ENCODE peak calls at places on chromosomes 4 and X, in five cellular contexts. Y is psoas muscle, S is GM12865, V is epithelial cell of proximal tubule, C is upper lobe of right lung. I is an unnamed sample.

GRCh38 chrX:136600059-136600458 is 47.9 kb upstream of the CD40LG start:
- DNase-seq in V (no peak), Y (no peak), C (no peak), S (no peak), I (no peak)

GRCh38 chrX:44432641-44433040 is 89.2 kb upstream of the EFHC2 start:
- DNase-seq in C (no peak), V (no peak), Y (no peak), S (peak), I (no peak)

GRCh38 chr4:100913685-100914084 is 395.9 kb upstream of the EMCN start:
- DNase-seq in S (no peak), V (no peak), C (no peak), Y (no peak), I (no peak)

GRCh38 chrX:12297353-12297752 is 159.1 kb downstream of the FRMPD4 start:
- DNase-seq in C (no peak), Y (no peak), S (no peak), V (no peak), I (no peak)

GRCh38 chr4:27270435-27270834 is 409.8 kb downstream of the STIM2 start:
- DNase-seq in S (no peak), Y (no peak), C (no peak), V (no peak), I (no peak)

GRCh38 chrX:101744085-101744484 is 84.4 kb upstream of the ARMCX2 start:
- DNase-seq in Y (no peak), S (no peak), C (no peak), V (no peak), I (no peak)

GRCh38 chr4:181372014-181372413 is 871.2 kb upstream of the TENM3 start:
- DNase-seq in C (no peak), Y (no peak), V (no peak), S (no peak), I (no peak)

GRCh38 chr4:85995361-85995760 is 364.5 kb downstream of the MAPK10 start:
- DNase-seq in Y (no peak), C (no peak), S (no peak), V (no peak), I (no peak)

GRCh38 chr4:174105202-174105601 is 178.3 kb downstream of the FBXO8 start:
- DNase-seq in Y (no peak), S (no peak), V (no peak), C (no peak), I (no peak)

GRCh38 chr4:54085284-54085683 is 14.7 kb upstream of the GSX2 start:
- DNase-seq in S (no peak), V (peak), Y (peak), C (no peak), I (no peak)

GRCh38 chr4:182647901-182648300 is 269.3 kb downstream of the DCTD start:
- DNase-seq in V (no peak), S (no peak), Y (no peak), C (no peak), I (no peak)

GRCh38 chr4:182645511-182645910 is 271.7 kb downstream of the DCTD start:
- DNase-seq in S (no peak), V (no peak), C (no peak), Y (no peak), I (no peak)

GRCh38 chr4:182643801-182644311 is 273.3 kb downstream of the DCTD start:
- DNase-seq in Y (no peak), C (no peak), V (peak), S (no peak), I (no peak)

GRCh38 chr4:182644326-182645050 is 272.7 kb downstream of the DCTD start:
- DNase-seq in V (no peak), S (no peak), C (no peak), Y (no peak), I (no peak)

GRCh38 chr4:182642831-182643230 is 274.4 kb downstream of the DCTD start:
- DNase-seq in C (no peak), V (no peak), S (peak), Y (no peak), I (no peak)
- TF ChIP-seq CTCF in C (no peak), V (peak), S (peak), Y (no peak), I (no peak)

DNA sequence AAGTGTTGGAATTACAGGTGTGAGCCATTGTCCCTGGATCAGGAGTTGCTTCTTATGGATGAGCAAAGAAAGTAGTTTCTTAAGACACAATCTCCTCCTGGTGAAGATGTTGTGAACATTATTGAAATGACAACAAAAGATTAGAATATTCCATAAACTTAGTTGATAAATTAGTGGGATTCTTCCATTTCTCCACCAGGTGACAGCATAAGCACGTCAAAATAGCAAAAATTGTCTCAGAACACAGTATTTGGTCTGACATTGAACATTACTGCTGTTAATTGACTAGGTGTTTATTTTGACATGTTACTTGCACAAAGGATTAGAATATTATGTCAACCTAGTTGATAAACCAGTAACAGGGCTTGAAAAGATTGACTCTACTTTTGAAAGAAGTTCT is 21.6 kb downstream of the CLDN34 start:
- DNase-seq in V (no peak), C (no peak), S (peak), Y (no peak), I (no peak)
- TF ChIP-seq CTCF in V (peak), C (peak), S (peak), Y (peak), I (peak)

GRCh38 chr4:2662598-2662997 is 93.5 kb downstream of the TNIP2 start:
- DNase-seq in Y (no peak), V (peak), S (no peak), C (no peak), I (no peak)
- TF ChIP-seq CTCF in Y (no peak), V (no peak), S (no peak), C (no peak), I (no peak)

DNA sequence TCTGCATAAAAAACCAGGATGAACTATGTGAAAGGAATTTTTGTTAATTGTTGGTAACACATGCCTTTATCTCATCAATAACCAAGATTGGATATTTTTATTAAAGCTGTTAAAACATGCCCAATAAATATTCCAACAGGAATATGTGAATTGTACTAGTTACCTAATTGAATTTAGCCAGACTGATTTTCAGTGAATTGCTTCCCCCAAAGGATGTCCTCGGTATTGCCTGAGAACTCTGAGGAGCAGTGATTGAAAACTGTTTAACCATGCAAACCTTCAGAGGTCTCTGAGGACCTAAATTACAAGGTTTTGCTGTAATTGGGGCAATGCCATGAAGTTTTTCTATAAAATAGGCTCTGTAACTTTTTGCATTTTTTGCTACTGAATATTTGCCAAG is 66.6 kb downstream of the BLTP1 start:
- DNase-seq in Y (no peak), C (no peak), S (peak), V (no peak), I (no peak)
- TF ChIP-seq CTCF in Y (peak), C (peak), S (peak), V (peak), I (peak)

GRCh38 chrX:68490644-68491043 is 8.2 kb upstream of the YIPF6 start:
- DNase-seq in Y (no peak), V (no peak), C (no peak), S (peak), I (no peak)
- TF ChIP-seq CTCF in Y (peak), V (peak), C (peak), S (peak), I (peak)